ENCODE peak calls at places on chromosome 6, in seven cellular contexts. J is psoas muscle; F is Karpas-422; G is right lobe of liver; A is ovary; S is breast epithelium; B is naive thymus-derived CD4-positive, alpha-beta T cell. O is an unnamed sample. For H3K27me3 and H3K36me3, the result is how much of the 10 kb centered on the place peaks cover.

GRCh38 chr6:15423286-15423957 is 177.6 kb downstream of the JARID2 start:
- DNase-seq in F (no peak), G (no peak), B (no peak), J (peak), S (no peak), A (no peak), O (no peak)

GRCh38 chr6:87904041-87904440 is 143.6 kb upstream of the SPACA1 start:
- DNase-seq in J (no peak), S (no peak), B (no peak), G (no peak), A (no peak), F (no peak), O (no peak)

GRCh38 chr6:83685481-83685880 is 23.4 kb downstream of the SNAP91 start:
- DNase-seq in B (no peak), S (no peak), G (no peak), F (no peak), J (no peak), A (no peak), O (no peak)

GRCh38 chr6:36608788-36609563 is 14.8 kb downstream of the SRSF3 start:
- DNase-seq in G (peak), B (no peak), A (no peak), J (no peak), F (no peak), S (no peak), O (no peak)

GRCh38 chr6:90386796-90387390 is 90.2 kb upstream of the BACH2 start:
- DNase-seq in J (peak), F (no peak), A (no peak), G (peak), S (no peak), B (no peak), O (no peak)

GRCh38 chr6:8059129-8059528 is 5.1 kb downstream of the BLOC1S5 start:
- DNase-seq in S (no peak), A (no peak), G (no peak), B (peak), J (no peak), F (peak), O (no peak)

GRCh38 chr6:106547053-106547414 is 82.3 kb downstream of the RTN4IP1 start:
- DNase-seq in A (no peak), G (no peak), S (no peak), F (peak), J (no peak), B (no peak), O (no peak)

GRCh38 chr6:154653853-154654252 is 79.4 kb upstream of the SCAF8 start:
- DNase-seq in A (peak), G (no peak), B (no peak), S (no peak), F (no peak), J (no peak), O (no peak)

GRCh38 chr6:113735487-113735886 is 121.7 kb upstream of the MARCKS start:
- DNase-seq in A (no peak), G (no peak), S (no peak), J (no peak), F (no peak), B (no peak), O (no peak)

GRCh38 chr6:142167472-142167871 is 20.4 kb downstream of the VTA1 start:
- DNase-seq in A (no peak), G (no peak), J (no peak), F (no peak), B (no peak), S (no peak), O (no peak)

GRCh38 chr6:71982385-71982784 is 96.0 kb downstream of the RIMS1 start:
- DNase-seq in S (no peak), G (no peak), J (no peak), A (no peak), F (no peak), B (no peak), O (no peak)

GRCh38 chr6:39867592-39867991 is 66.7 kb downstream of the MOCS1 start:
- DNase-seq in S (no peak), B (no peak), J (no peak), F (no peak), G (no peak), A (no peak), O (no peak)

GRCh38 chr6:148105695-148106094 is 236.9 kb upstream of the SASH1 start:
- DNase-seq in B (no peak), F (no peak), A (no peak), S (no peak), G (no peak), J (no peak), O (no peak)
- H3K27me3 ChIP-seq in B (under half), F (under half), A (under half), S (under half), G (under half), J (under half), O (under half)

DNA sequence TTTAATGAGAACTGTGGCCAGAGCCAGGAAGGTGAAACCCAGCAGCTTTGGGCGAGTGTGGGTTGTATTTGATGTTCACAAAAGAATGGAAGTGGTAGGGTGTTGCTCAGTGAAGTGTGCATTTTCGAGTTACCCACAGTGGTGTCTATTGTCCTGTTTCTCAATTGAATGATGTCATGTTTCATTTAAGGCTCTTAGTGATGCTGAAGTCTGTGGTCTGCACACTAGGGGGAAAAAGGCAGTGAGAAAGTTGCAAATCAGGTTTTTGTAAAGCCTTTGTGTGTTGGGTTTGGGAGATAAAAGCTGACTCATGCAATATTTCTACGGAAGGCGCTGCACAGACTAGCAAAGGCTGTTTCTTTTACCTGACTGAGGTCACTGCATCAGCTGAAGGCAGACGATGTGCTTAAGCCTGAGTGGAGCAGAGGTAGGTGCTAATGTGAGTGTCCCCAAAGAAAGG is 121.1 kb downstream of the PLEKHG1 start:
- DNase-seq in S (no peak), J (no peak), A (no peak), F (peak), B (no peak), G (no peak), O (no peak)
- H3K4me3 ChIP-seq in S (no peak), J (no peak), A (no peak), F (peak), B (no peak), G (no peak), O (no peak)

DNA sequence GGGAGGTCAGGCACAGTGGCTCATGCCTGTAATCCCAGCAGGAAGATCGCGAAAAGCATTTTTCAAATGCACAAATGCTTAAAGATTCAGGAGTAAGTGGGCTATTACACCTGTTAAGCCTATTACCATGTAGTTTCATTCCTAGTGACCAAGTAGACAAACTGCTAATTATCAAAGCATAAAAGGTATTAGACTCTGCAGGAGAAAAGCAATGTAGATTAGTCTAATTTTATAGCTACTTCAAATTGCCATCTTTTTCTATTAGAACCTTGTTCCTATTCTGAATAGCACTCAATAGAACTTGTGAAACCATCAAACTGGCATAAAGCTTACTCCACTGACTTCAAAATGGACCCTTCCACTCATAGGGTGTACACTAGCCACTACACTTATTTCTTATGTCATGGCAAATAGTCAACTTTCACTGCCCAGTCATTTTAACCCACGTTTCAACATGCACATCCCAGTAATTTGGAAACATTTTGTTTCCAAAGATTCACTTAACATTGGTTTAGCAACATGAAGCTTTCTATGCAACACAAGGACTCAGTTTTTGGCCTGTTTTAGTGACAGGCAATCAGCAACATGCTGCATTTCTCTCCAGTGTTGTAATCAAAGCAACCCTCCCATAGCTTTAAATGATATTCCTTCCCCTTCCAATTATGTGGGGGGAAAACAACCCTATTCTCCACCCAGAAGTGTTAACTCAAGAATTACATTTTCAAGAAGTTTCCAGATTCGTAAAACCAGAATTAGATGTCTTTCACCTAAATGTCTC is 3.9 kb downstream of the EEF1A1 start:
- DNase-seq in F (peak), G (no peak), B (peak), A (no peak), S (no peak), J (no peak), O (no peak)
- H3K36me3 ChIP-seq in F (under half), G (under half), B (under half), A (under half), S (under half), J (under half), O (under half)

DNA sequence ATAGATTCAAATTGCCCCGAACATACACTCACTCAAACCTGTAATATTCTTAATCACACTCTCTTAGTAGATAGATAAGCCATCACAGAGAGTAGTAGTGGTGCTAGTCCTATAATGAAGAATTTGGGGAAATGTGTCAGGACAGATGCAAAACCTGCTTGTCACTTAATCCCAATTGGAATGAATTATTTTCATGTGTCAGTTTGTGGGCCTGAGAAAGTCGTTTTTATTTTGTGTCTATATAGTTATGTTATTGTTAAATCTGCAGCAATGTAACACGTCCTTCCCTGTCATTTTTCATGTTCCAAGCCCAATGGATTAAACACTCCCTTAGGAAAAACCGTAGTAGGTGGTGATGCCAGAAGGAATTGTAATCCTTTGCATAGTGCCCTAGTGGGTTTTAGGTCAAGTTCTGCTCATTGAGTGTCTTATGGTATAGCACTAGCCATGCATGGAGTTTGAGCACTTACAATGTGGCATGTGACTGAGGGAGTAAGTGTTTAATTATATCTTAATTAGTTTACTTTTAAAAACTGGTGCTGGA is 106.0 kb upstream of the PRSS16 start:
- DNase-seq in F (peak), J (no peak), S (no peak), B (no peak), G (no peak), A (no peak), O (no peak)
- H3K27me3 ChIP-seq in F (under half), J (under half), S (under half), B (under half), G (under half), A (under half), O (under half)

GRCh38 chr6:31723245-31723979 is at the start of gene MPIG6B:
- DNase-seq in J (no peak), F (no peak), G (peak), S (no peak), A (no peak), B (no peak), O (no peak)

GRCh38 chr6:31727034-31727716 is 1.9 kb downstream of the DDAH2 start:
- DNase-seq in A (no peak), B (no peak), S (no peak), G (peak), J (no peak), F (no peak), O (no peak)

GRCh38 chr6:31723980-31724691 is 963 bp downstream of the MPIG6B start:
- DNase-seq in B (no peak), F (no peak), G (no peak), A (no peak), S (no peak), J (no peak), O (no peak)

GRCh38 chr6:31727717-31728671 is 1.1 kb downstream of the DDAH2 start:
- DNase-seq in J (no peak), G (peak), S (no peak), B (peak), A (no peak), F (peak), O (no peak)

DNA sequence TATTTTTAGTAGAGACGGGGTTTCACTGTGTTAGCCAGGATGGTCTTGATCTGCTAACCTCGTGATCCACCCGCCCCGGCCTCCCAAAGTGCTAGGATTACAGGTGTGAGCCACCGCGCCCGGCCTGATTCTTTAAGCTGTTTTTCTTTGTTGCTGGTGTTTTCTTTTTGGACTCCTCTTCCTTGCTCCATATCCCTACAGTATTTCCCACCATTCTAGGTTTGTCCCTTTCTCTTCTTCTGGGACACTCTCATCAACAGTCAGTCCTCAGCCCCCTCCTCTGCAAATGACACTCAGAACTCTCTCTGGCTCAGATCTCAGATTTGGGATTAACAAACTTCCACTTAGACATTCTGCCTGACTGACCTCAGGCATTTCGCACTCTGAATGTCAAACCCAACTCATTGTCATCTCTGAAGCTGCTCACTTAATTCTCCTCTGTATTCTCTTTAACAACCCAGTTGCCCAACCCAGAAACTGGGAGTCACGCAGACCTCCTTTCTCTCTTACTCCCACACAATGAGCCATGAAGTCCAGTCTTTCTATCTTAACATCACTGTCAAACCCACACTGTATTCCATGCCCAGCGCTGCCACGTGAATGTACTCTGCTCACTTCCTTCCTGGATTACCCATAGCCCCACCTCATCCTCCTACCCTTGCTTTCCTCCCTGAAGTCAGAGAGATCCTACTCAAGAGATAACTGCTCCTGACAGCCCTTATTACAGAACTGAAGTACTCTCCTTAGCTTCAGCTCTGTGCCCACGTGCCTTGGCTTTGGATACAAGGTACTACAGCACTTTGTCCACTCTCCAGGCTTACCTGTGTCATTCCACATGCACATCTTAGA is 2.6 kb downstream of the MPIG6B start:
- DNase-seq in J (no peak), S (no peak), F (no peak), A (no peak), G (no peak), B (no peak), O (no peak)
- H3K4me3 ChIP-seq in J (no peak), S (no peak), F (no peak), A (no peak), G (no peak), B (no peak), O (no peak)

O was measured in left ventricle myocardium inferior.